ENCODE peak calls at places on chromosomes 7 and 10, in five cellular contexts. P, G, L, C and A are unnamed samples.

GRCh38 chr7:11212816-11213215 is 239.1 kb downstream of the PHF14 start:
- DNase-seq in P (no peak), G (no peak), L (no peak), C (peak), A (peak)

GRCh38 chr10:81414038-81414437 is 461.0 kb upstream of the NRG3 start:
- DNase-seq in P (peak), G (no peak), L (no peak), C (no peak), A (no peak)

GRCh38 chr10:63711866-63712716 is 190.9 kb downstream of the REEP3 start:
- DNase-seq in P (peak), G (no peak), L (peak), C (peak), A (peak)

GRCh38 chr10:63522129-63522687 is 1.0 kb downstream of the REEP3 start:
- DNase-seq in P (peak), G (peak), L (no peak), C (no peak), A (no peak)

GRCh38 chr10:63720072-63720537 is 198.9 kb downstream of the REEP3 start:
- DNase-seq in P (peak), G (peak), L (no peak), C (no peak), A (no peak)

GRCh38 chr10:98332623-98333269 is 64.8 kb upstream of the LOXL4 start:
- DNase-seq in P (no peak), G (no peak), L (no peak), C (no peak), A (no peak)

GRCh38 chr10:63412304-63412703 is 53.5 kb downstream of the JMJD1C start:
- DNase-seq in P (no peak), G (no peak), L (no peak), C (no peak), A (no peak)

GRCh38 chr10:91974960-91975359 is 51.4 kb downstream of the BTAF1 start:
- DNase-seq in P (peak), G (no peak), L (peak), C (peak), A (no peak)

GRCh38 chr7:1693991-1694524 is 24.0 kb downstream of the ELFN1 start:
- DNase-seq in P (peak), G (no peak), L (peak), C (no peak), A (no peak)

GRCh38 chr10:100528885-100529472 is 692 bp downstream of the NDUFB8 start:
- DNase-seq in P (no peak), G (peak), L (no peak), C (no peak), A (no peak)

GRCh38 chr7:21941570-21942224 is 4.0 kb downstream of the CDCA7L start:
- DNase-seq in P (no peak), G (peak), L (no peak), C (peak), A (no peak)